ENCODE peak calls at places on chromosomes 11 and 22, in four cellular contexts. H, D, N and Q are unnamed samples.

GRCh38 chr11:17388609-17389204 is at the start of gene KCNJ11:
- DNase-seq in N (no peak), H (no peak), D (no peak), Q (no peak)

GRCh38 chr11:3857628-3858027 is 2.2 kb downstream of the STIM1 start:
- DNase-seq in N (no peak), D (no peak), H (no peak), Q (no peak)

GRCh38 chr11:78646564-78647185 is 72.0 kb upstream of the NARS2 start:
- DNase-seq in N (peak; percentile 16), D (no peak), H (no peak), Q (no peak)

GRCh38 chr11:74611369-74611861 is 19.0 kb downstream of the POLD3 start:
- DNase-seq in D (no peak), N (no peak), H (no peak), Q (no peak)

GRCh38 chr11:50169634-50170033 is 137.0 kb downstream of the OR4C45 start:
- DNase-seq in N (no peak), D (no peak), H (no peak), Q (no peak)

GRCh38 chr11:129289350-129290040 is 86.2 kb upstream of the BARX2 start:
- DNase-seq in H (no peak), D (no peak), N (no peak), Q (no peak)

GRCh38 chr11:79431535-79431934 is 9.3 kb downstream of the TENM4 start:
- DNase-seq in N (no peak), D (no peak), H (no peak), Q (no peak)

GRCh38 chr11:2789791-2790580 is 90.2 kb upstream of the KCNQ1OT1 start:
- DNase-seq in D (peak; percentile 42), N (no peak), H (peak; percentile 49), Q (peak; percentile 39)

GRCh38 chr11:12537778-12538401 is 136.3 kb upstream of the TEAD1 start:
- DNase-seq in D (no peak), N (no peak), H (no peak), Q (no peak)

GRCh38 chr11:110491577-110492352 is 62.0 kb downstream of the FDX1 start:
- DNase-seq in H (no peak), N (no peak), D (no peak), Q (no peak)

GRCh38 chr11:120137187-120137610 is 714 bp downstream of the TRIM29 start:
- DNase-seq in D (peak; percentile 52), H (no peak), N (peak; percentile 14), Q (peak; percentile 47)

GRCh38 chr11:103344886-103345285 is 235.7 kb downstream of the DYNC2H1 start:
- DNase-seq in H (no peak), D (no peak), N (no peak), Q (no peak)

GRCh38 chr22:34960005-34960404 is 106.0 kb upstream of the ISX start:
- DNase-seq in D (no peak), H (no peak), N (no peak), Q (no peak)

GRCh38 chr11:117876049-117876340 is 463 bp downstream of the FXYD6 start:
- DNase-seq in H (no peak), D (no peak), N (no peak), Q (no peak)

GRCh38 chr11:46335858-46336600 is 11.2 kb upstream of the DGKZ start:
- DNase-seq in N (no peak), D (no peak), H (no peak), Q (peak; percentile 29)

GRCh38 chr22:48431536-48432315 is 1395.9 kb downstream of the BRD1 start:
- DNase-seq in N (no peak), D (peak; percentile 62), H (no peak), Q (no peak)

GRCh38 chr11:60844870-60845221 is 2.9 kb downstream of the CCDC86 start:
- DNase-seq in D (no peak), N (no peak), H (no peak), Q (no peak)

GRCh38 chr22:42799462-42800405 is 57.3 kb downstream of the ARFGAP3 start:
- DNase-seq in H (no peak), N (no peak), D (no peak), Q (no peak)

GRCh38 chr11:75789521-75789920 is 20.9 kb downstream of the DGAT2 start:
- DNase-seq in D (no peak), N (no peak), H (no peak), Q (no peak)

GRCh38 chr11:77207019-77207485 is 79.0 kb downstream of the MYO7A start:
- DNase-seq in N (no peak), H (peak; percentile 41), D (peak; percentile 60), Q (no peak)

GRCh38 chr22:23686416-23687024 is 4.3 kb upstream of the RGL4 start:
- DNase-seq in N (no peak), D (no peak), H (no peak), Q (no peak)
- H3K4me3 ChIP-seq in N (no peak overlapping the region), D (no peak overlapping the region), H (no peak overlapping the region), Q (no peak overlapping the region)

DNA sequence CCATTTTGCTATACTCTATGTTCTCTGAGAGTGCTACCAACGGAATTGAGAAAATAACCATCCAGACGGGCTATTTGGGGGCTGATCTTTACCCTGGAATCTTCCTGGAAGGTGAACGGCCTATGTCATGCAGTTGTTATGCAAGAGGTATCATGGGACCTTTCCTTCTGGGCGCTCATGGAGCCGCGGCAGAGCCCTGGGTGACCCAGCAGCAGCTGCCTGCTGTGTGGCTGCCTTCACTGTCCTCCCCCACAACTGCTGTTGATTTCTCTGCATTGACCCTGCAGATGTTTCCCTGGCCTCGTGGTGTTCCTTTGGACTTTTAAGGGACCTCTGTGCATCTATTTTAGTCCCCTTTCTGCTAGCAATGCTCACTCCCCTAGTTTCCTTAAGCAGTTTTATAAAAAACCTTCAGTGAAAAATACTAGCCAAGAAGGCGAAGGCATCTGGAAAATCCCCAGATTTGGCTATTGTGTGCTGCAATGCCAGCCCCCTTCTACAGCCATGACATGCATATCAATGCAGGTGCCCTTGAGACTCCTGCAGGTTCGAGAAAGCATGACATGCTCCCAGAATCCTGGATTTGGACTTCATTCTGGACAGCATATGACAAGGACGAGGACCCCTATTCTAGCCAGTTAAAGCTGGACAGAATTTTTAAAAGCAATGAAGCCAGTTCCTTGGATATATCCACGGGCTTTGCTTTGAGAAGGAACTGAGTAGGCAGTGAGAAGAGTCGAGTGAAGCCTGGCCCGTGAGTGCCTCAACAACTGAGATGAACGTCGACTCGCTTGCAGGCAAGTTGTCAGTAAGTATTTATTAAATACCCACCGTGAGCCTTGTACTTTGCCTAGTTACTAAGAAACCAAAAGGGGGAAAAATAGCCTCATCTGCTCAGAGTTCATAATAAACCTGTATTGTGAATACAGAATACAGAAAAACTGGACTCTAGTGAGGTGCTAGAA is at the start of gene SLC25A18:
- DNase-seq in N (no peak), D (no peak), H (no peak), Q (no peak)
- TF ChIP-seq CTCF in N (no peak), D (no peak), H (no peak), Q (no peak)

GRCh38 chr11:99366476-99366992 is 345.8 kb downstream of the CNTN5 start:
- DNase-seq in H (no peak), D (no peak), N (no peak), Q (no peak)

GRCh38 chr11:99371257-99371656 is 350.5 kb downstream of the CNTN5 start:
- DNase-seq in H (no peak), N (no peak), D (no peak), Q (no peak)

GRCh38 chr11:99370557-99371200 is 349.9 kb downstream of the CNTN5 start:
- DNase-seq in H (no peak), N (no peak), D (no peak), Q (no peak)

DNA sequence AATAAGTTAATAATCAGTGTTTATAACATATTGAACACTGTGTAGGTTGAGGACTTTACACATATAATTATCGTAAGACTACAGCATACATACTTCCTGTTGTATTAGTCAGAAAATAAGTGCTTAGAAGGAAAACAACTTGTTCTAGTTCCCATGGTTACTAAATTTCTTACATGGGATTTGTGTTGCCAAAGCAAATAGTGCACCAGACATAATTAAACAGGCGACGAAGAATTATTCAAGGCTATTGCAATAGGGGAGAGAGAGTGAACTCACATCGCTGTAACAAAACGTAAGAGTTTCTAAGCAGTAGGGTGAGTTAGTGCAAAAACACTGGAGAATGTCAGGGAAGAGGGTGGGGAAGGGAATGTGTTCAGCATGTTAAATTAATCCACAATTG is 347.8 kb downstream of the CNTN5 start:
- DNase-seq in D (no peak), N (no peak), H (no peak), Q (no peak)
- H3K4me3 ChIP-seq in D (no peak overlapping the region), N (no peak overlapping the region), H (no peak overlapping the region), Q (no peak overlapping the region)

GRCh38 chr22:37197451-37198289 is 9.6 kb upstream of the C1QTNF6 start:
- DNase-seq in D (peak; percentile 76), H (peak; percentile 85), N (no peak), Q (peak; percentile 94)

GRCh38 chr22:37195921-37196320 is 7.9 kb upstream of the C1QTNF6 start:
- DNase-seq in D (peak; percentile 48), N (no peak), H (peak; percentile 6), Q (peak; percentile 48)

GRCh38 chr22:37194750-37195149 is 6.7 kb upstream of the C1QTNF6 start:
- DNase-seq in N (no peak), H (no peak), D (no peak), Q (no peak)

GRCh38 chr22:37198290-37199102 is 10.4 kb upstream of the C1QTNF6 start:
- DNase-seq in N (peak; percentile 85), D (peak; percentile 94), H (peak; percentile 88), Q (peak; percentile 62)

DNA sequence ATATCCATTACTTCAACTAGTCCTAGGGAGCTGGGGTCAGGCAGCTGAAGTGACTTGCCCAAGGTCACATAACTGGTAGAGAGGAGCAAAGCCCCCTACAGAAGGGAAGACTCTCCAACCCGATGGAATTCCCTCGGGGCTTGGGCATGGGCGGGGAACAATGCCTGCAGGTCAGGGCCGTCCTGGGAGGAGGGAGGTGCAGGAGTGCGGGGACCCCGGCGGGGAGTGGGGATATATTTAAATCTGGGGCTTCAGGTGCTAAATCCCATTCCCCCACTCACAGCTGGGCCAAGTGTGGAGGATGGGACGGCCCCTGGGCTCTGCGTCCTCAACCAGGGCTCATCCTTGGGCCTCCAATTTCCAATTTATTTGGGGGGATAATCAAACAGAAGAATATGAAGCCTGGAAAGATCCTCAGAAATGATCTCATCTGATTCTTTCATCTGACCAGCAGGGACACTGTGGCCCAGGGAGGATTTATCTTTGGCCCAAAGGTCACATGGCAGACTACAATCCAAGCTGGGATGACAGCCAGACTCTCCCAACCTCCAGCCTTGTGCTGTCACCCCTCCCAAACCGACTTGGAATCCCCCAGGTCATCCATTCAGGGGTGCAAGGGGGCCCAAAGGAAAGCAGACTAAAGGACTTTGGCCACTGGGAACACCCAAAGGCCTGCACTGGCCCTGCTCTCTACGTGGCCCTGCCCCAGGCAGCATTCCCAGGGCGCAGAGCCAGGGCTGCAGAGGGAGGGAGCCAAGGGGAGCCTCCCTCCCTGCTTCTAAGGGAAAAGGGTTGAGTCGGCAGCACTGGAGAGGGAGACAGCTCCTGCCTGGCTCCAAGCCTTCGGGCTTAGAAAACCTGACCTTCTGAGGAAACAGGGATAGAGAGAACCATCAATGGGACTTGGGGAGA is 8.7 kb upstream of the C1QTNF6 start:
- DNase-seq in H (peak; percentile 94), N (peak; percentile 77), D (peak; percentile 89), Q (peak; percentile 72)
- TF ChIP-seq CTCF in H (no peak), N (no peak), D (peak; percentile 20), Q (no peak)

GRCh38 chr11:8080069-8080670 is 841 bp upstream of the TUB start:
- DNase-seq in N (no peak), D (no peak), H (no peak), Q (no peak)
- H3K4me3 ChIP-seq in N (no peak overlapping the region), D (peak overlapping the region; percentile 54), H (no peak overlapping the region), Q (no peak overlapping the region)

DNA sequence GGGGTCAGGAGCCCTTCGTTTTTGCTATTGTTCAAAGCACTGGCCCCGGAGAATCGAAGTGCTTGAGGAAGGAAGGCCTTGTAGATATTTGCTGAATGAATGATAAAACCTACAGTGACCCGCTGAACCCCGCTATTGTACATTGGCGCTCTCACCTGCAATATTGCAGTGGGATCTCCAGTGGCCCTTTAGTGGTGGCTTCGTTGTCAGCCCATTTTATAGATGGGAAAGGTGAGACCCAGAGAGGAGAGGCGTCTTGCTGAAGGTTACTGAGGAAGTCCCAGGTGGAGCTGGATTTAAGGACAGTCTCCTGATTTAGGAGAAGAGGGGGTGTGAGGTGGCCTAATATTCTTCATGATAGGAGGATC is 1.2 kb downstream of the CDC42EP2 start:
- DNase-seq in H (no peak), D (no peak), N (no peak), Q (no peak)
- TF ChIP-seq CTCF in H (no peak), D (peak; percentile 18), N (no peak), Q (peak; percentile 86)